ENCODE peak calls at places on chromosomes 11 and 22, in ten cellular contexts. U is AG04449; X is transverse colon; Y is activated T-cell treated with anti-CD3 and anti-CD28 coated beads, Interleukin-2, amount 50 U/mL, for 72 hours; F is colonic mucosa; O is naive thymus-derived CD8-positive, alpha-beta T cell; N is NCI-H2029; V is HCT116; M is C1 segment of cervical spinal cord; D is kidney tubule cell. T is an unnamed sample.

GRCh38 chr11:33211588-33211987 is 45.6 kb upstream of the HIPK3 start:
- DNase-seq in Y (no peak), X (no peak), N (peak; percentile 65), U (no peak), D (no peak), O (no peak), F (no peak), M (no peak), V (no peak), T (no peak)

GRCh38 chr11:85132839-85133238 is 494.3 kb downstream of the DLG2 start:
- DNase-seq in Y (no peak), D (no peak), V (no peak), U (no peak), N (no peak), F (no peak), O (no peak), M (no peak), X (no peak), T (no peak)

GRCh38 chr22:20173720-20174119 is 22.9 kb upstream of the CCDC188 start:
- DNase-seq in N (no peak), X (no peak), O (no peak), D (no peak), V (no peak), F (no peak), U (no peak), Y (no peak), M (no peak), T (no peak)

GRCh38 chr22:35154937-35155387 is 89.0 kb downstream of the ISX start:
- DNase-seq in N (peak; percentile 32), Y (peak; percentile 45), V (peak; percentile 57), D (peak; percentile 57), M (no peak), F (peak; percentile 67), O (no peak), U (no peak), X (peak; percentile 53), T (peak; percentile 53)

GRCh38 chr11:63586451-63587166 is 23.4 kb upstream of the PLAAT2 start:
- DNase-seq in X (no peak), Y (no peak), N (no peak), F (no peak), V (no peak), O (no peak), M (no peak), U (no peak), D (no peak), T (no peak)

GRCh38 chr11:46475041-46475925 is 83.7 kb upstream of the CHRM4 start:
- DNase-seq in O (no peak), F (no peak), V (no peak), X (no peak), U (no peak), M (no peak), D (no peak), N (no peak), Y (no peak), T (no peak)

GRCh38 chr11:70027451-70027850 is 50.7 kb upstream of the ANO1 start:
- DNase-seq in V (no peak), U (no peak), N (no peak), X (no peak), Y (no peak), F (no peak), D (no peak), M (no peak), O (no peak), T (no peak)

GRCh38 chr11:47466701-47467250 is 17.8 kb upstream of the RAPSN start:
- DNase-seq in U (no peak), M (peak; percentile 17), D (no peak), V (no peak), F (peak; percentile 43), X (peak; percentile 46), O (no peak), N (peak; percentile 73), Y (no peak), T (peak; percentile 37)

GRCh38 chr11:803770-804598 is 1.0 kb downstream of the PIDD1 start:
- DNase-seq in F (no peak), M (no peak), O (no peak), Y (no peak), V (no peak), N (no peak), D (no peak), X (no peak), U (no peak), T (no peak)

GRCh38 chr11:128299132-128299726 is 288.1 kb downstream of the ETS1 start:
- DNase-seq in M (no peak), N (peak; percentile 22), X (no peak), Y (peak; percentile 35), U (peak; percentile 34), V (no peak), F (no peak), O (no peak), D (no peak), T (no peak)

GRCh38 chr11:71420455-71421241 is 27.5 kb downstream of the DHCR7 start:
- DNase-seq in M (no peak), U (no peak), X (peak; percentile 56), Y (peak; percentile 20), F (peak; percentile 53), O (no peak), V (peak; percentile 56), D (peak; percentile 61), N (peak; percentile 40), T (peak; percentile 29)